ENCODE peak calls at places on chromosomes 7 and 10, in nine cellular contexts. One of them, this sample, is unnamed.

GRCh38 chr7:108347616-108348015 is 108.6 kb downstream of the NRCAM start:
- DNase-seq in uterus: no peak
- DNase-seq in IMR-90: peak; percentile 49
- DNase-seq in stomach: no peak
- DNase-seq in suprapubic skin: no peak
- DNase-seq in gastrocnemius medialis: no peak
- DNase-seq in tibial nerve: no peak
- DNase-seq in A549: peak; percentile 23
- DNase-seq in endothelial cell of umbilical vein: peak; percentile 24
- DNase-seq in this sample: no peak

GRCh38 chr10:48364659-48365405 is 58.4 kb downstream of the MAPK8 start:
- DNase-seq in gastrocnemius medialis: no peak
- DNase-seq in IMR-90: peak; percentile 74
- DNase-seq in A549: peak; percentile 53
- DNase-seq in endothelial cell of umbilical vein: peak; percentile 89
- DNase-seq in suprapubic skin: no peak
- DNase-seq in tibial nerve: no peak
- DNase-seq in uterus: no peak
- DNase-seq in stomach: no peak
- DNase-seq in this sample: peak; percentile 36

GRCh38 chr10:35795131-35795819 is 153.2 kb upstream of the FZD8 start:
- DNase-seq in IMR-90: peak; percentile 64
- DNase-seq in stomach: no peak
- DNase-seq in uterus: no peak
- DNase-seq in endothelial cell of umbilical vein: peak; percentile 60
- DNase-seq in gastrocnemius medialis: no peak
- DNase-seq in suprapubic skin: no peak
- DNase-seq in A549: no peak
- DNase-seq in tibial nerve: no peak
- DNase-seq in this sample: no peak

GRCh38 chr10:16950686-16951681 is 133.8 kb upstream of the RSU1 start:
- DNase-seq in gastrocnemius medialis: no peak
- DNase-seq in uterus: no peak
- DNase-seq in tibial nerve: no peak
- DNase-seq in endothelial cell of umbilical vein: peak; percentile 89
- DNase-seq in IMR-90: peak; percentile 66
- DNase-seq in stomach: no peak
- DNase-seq in A549: peak; percentile 13
- DNase-seq in suprapubic skin: no peak
- DNase-seq in this sample: no peak

GRCh38 chr10:86665868-86666267 is 2.4 kb upstream of the LDB3 start:
- DNase-seq in IMR-90: no peak
- DNase-seq in gastrocnemius medialis: peak; percentile 21
- DNase-seq in suprapubic skin: no peak
- DNase-seq in uterus: no peak
- DNase-seq in endothelial cell of umbilical vein: no peak
- DNase-seq in stomach: no peak
- DNase-seq in A549: no peak
- DNase-seq in tibial nerve: no peak
- DNase-seq in this sample: no peak

GRCh38 chr7:89554209-89554608 is 600.1 kb upstream of the STEAP1 start:
- DNase-seq in stomach: no peak
- DNase-seq in suprapubic skin: no peak
- DNase-seq in gastrocnemius medialis: no peak
- DNase-seq in A549: no peak
- DNase-seq in IMR-90: no peak
- DNase-seq in uterus: no peak
- DNase-seq in tibial nerve: no peak
- DNase-seq in endothelial cell of umbilical vein: no peak
- DNase-seq in this sample: no peak

GRCh38 chr7:68770649-68771048 is 827.6 kb upstream of the AUTS2 start:
- DNase-seq in stomach: no peak
- DNase-seq in tibial nerve: no peak
- DNase-seq in endothelial cell of umbilical vein: no peak
- DNase-seq in A549: no peak
- DNase-seq in uterus: no peak
- DNase-seq in gastrocnemius medialis: no peak
- DNase-seq in IMR-90: no peak
- DNase-seq in suprapubic skin: no peak
- DNase-seq in this sample: no peak

GRCh38 chr7:98870807-98871491 is 1.1 kb upstream of the TMEM130 start:
- DNase-seq in uterus: no peak
- DNase-seq in endothelial cell of umbilical vein: no peak
- DNase-seq in suprapubic skin: peak; percentile 31
- DNase-seq in stomach: no peak
- DNase-seq in IMR-90: no peak
- DNase-seq in A549: no peak
- DNase-seq in tibial nerve: no peak
- DNase-seq in gastrocnemius medialis: no peak
- DNase-seq in this sample: no peak

GRCh38 chr7:91330378-91331295 is 66.4 kb downstream of the FZD1 start:
- DNase-seq in IMR-90: no peak
- DNase-seq in stomach: no peak
- DNase-seq in endothelial cell of umbilical vein: no peak
- DNase-seq in suprapubic skin: no peak
- DNase-seq in tibial nerve: no peak
- DNase-seq in A549: no peak
- DNase-seq in gastrocnemius medialis: peak; percentile 15
- DNase-seq in uterus: no peak
- DNase-seq in this sample: no peak

GRCh38 chr7:91082038-91082437 is 182.2 kb upstream of the FZD1 start:
- DNase-seq in suprapubic skin: no peak
- DNase-seq in uterus: no peak
- DNase-seq in endothelial cell of umbilical vein: no peak
- DNase-seq in A549: no peak
- DNase-seq in IMR-90: peak; percentile 73
- DNase-seq in stomach: no peak
- DNase-seq in tibial nerve: no peak
- DNase-seq in gastrocnemius medialis: no peak
- DNase-seq in this sample: no peak

GRCh38 chr7:28858206-28858605 is 99.9 kb downstream of the TRIL start:
- DNase-seq in IMR-90: peak; percentile 83
- DNase-seq in stomach: no peak
- DNase-seq in endothelial cell of umbilical vein: no peak
- DNase-seq in A549: peak; percentile 12
- DNase-seq in suprapubic skin: no peak
- DNase-seq in tibial nerve: no peak
- DNase-seq in gastrocnemius medialis: no peak
- DNase-seq in uterus: no peak
- DNase-seq in this sample: no peak

GRCh38 chr10:112634096-112634830 is 187.2 kb downstream of the VTI1A start:
- DNase-seq in stomach: no peak
- DNase-seq in endothelial cell of umbilical vein: no peak
- DNase-seq in suprapubic skin: no peak
- DNase-seq in IMR-90: peak; percentile 21
- DNase-seq in tibial nerve: no peak
- DNase-seq in uterus: no peak
- DNase-seq in gastrocnemius medialis: no peak
- DNase-seq in A549: no peak
- DNase-seq in this sample: no peak

GRCh38 chr7:20700491-20701231 is 85.2 kb downstream of the ABCB5 start:
- DNase-seq in stomach: no peak
- DNase-seq in endothelial cell of umbilical vein: no peak
- DNase-seq in gastrocnemius medialis: no peak
- DNase-seq in A549: no peak
- DNase-seq in IMR-90: no peak
- DNase-seq in uterus: no peak
- DNase-seq in suprapubic skin: no peak
- DNase-seq in tibial nerve: no peak
- DNase-seq in this sample: no peak

GRCh38 chr7:50791921-50792341 is 9.2 kb upstream of the GRB10 start:
- DNase-seq in suprapubic skin: no peak
- DNase-seq in gastrocnemius medialis: no peak
- DNase-seq in IMR-90: peak; percentile 38
- DNase-seq in stomach: no peak
- DNase-seq in endothelial cell of umbilical vein: peak; percentile 66
- DNase-seq in A549: peak; percentile 43
- DNase-seq in tibial nerve: no peak
- DNase-seq in uterus: peak; percentile 34
- DNase-seq in this sample: peak; percentile 38

GRCh38 chr10:129773359-129773990 is 190.6 kb downstream of the EBF3 start:
- DNase-seq in A549: no peak
- DNase-seq in gastrocnemius medialis: no peak
- DNase-seq in endothelial cell of umbilical vein: no peak
- DNase-seq in suprapubic skin: peak; percentile 39
- DNase-seq in IMR-90: no peak
- DNase-seq in tibial nerve: no peak
- DNase-seq in stomach: peak; percentile 18
- DNase-seq in uterus: no peak
- DNase-seq in this sample: no peak

GRCh38 chr10:78727728-78728127 is 341.0 kb upstream of the ZMIZ1 start:
- DNase-seq in tibial nerve: no peak
- DNase-seq in stomach: no peak
- DNase-seq in IMR-90: no peak
- DNase-seq in uterus: no peak
- DNase-seq in A549: no peak
- DNase-seq in gastrocnemius medialis: peak; percentile 50
- DNase-seq in suprapubic skin: no peak
- DNase-seq in endothelial cell of umbilical vein: no peak
- DNase-seq in this sample: no peak

GRCh38 chr7:73428697-73429005 is 4.9 kb upstream of the FZD9 start:
- DNase-seq in suprapubic skin: no peak
- DNase-seq in IMR-90: no peak
- DNase-seq in endothelial cell of umbilical vein: no peak
- DNase-seq in A549: no peak
- DNase-seq in tibial nerve: no peak
- DNase-seq in uterus: no peak
- DNase-seq in gastrocnemius medialis: no peak
- DNase-seq in stomach: no peak
- DNase-seq in this sample: no peak

DNA sequence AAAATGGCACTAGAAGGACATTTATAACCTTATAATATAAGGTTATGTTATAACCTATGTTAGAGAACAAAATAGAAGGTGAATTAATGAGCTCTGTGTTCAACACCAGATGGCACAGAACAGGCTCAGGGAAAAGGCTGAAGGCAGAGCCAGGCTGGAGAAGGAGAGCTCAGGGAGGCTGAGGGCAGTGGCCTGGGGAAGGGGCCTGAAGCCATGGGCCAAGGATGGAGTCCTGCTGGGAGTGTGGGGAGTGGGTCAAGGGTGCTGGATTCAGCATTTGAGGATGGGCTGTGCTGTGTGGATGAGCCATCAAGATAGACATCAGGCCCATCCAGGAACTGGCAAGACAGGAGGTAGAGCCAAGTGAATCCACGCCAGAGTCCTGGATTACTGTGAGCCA is 218.8 kb downstream of the ZNF248 start:
- DNase-seq in IMR-90: no peak
- DNase-seq in tibial nerve: no peak
- DNase-seq in uterus: no peak
- DNase-seq in endothelial cell of umbilical vein: no peak
- DNase-seq in A549: no peak
- DNase-seq in gastrocnemius medialis: no peak
- DNase-seq in suprapubic skin: no peak
- DNase-seq in stomach: no peak
- DNase-seq in this sample: no peak
- H3K9me3 ChIP-seq in IMR-90: peaks cover 27% of the 10 kb centered on the region
- H3K9me3 ChIP-seq in tibial nerve: no peaks in the 10 kb centered on the region
- H3K9me3 ChIP-seq in uterus: no peaks in the 10 kb centered on the region
- H3K9me3 ChIP-seq in endothelial cell of umbilical vein: peaks cover 7% of the 10 kb centered on the region
- H3K9me3 ChIP-seq in A549: peaks cover 3% of the 10 kb centered on the region
- H3K9me3 ChIP-seq in gastrocnemius medialis: no peaks in the 10 kb centered on the region
- H3K9me3 ChIP-seq in suprapubic skin: peaks cover 11% of the 10 kb centered on the region
- H3K9me3 ChIP-seq in stomach: peaks cover 67% of the 10 kb centered on the region
- H3K9me3 ChIP-seq in this sample: no peaks in the 10 kb centered on the region

GRCh38 chr7:43584200-43584586 is 1.3 kb downstream of the STK17A start:
- DNase-seq in A549: peak; percentile 58
- DNase-seq in suprapubic skin: no peak
- DNase-seq in uterus: peak; percentile 25
- DNase-seq in tibial nerve: no peak
- DNase-seq in stomach: no peak
- DNase-seq in IMR-90: peak; percentile 71
- DNase-seq in gastrocnemius medialis: peak; percentile 35
- DNase-seq in endothelial cell of umbilical vein: peak; percentile 49
- DNase-seq in this sample: peak; percentile 26
- TF ChIP-seq POLR2A in A549: no peak
- TF ChIP-seq POLR2A in suprapubic skin: no peak
- TF ChIP-seq POLR2A in uterus: no peak
- TF ChIP-seq POLR2A in tibial nerve: no peak
- TF ChIP-seq POLR2A in stomach: no peak
- TF ChIP-seq POLR2A in IMR-90: no peak
- TF ChIP-seq POLR2A in gastrocnemius medialis: no peak
- TF ChIP-seq POLR2A in endothelial cell of umbilical vein: no peak
- TF ChIP-seq POLR2A in this sample: no peak

DNA sequence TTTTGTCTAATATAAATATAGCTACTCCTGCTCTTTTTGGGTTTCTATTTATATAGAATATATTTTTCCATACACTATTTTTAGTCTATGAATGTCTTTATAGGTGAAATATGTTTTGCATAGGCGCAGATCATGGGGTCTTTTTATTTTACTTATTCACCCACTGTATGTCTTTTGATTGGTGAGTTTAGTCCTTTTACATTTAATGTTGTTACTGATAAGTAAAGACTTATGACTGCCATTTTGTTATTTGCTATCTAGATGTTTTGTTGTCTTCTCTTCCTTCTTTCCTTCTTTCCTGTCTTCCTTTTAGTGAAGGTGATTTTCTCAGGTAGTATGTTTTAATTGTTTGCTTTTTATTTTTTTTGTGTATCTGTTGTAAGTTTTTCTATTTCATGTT is 276.8 kb upstream of the CNTNAP2 start:
- DNase-seq in gastrocnemius medialis: no peak
- DNase-seq in uterus: no peak
- DNase-seq in A549: no peak
- DNase-seq in endothelial cell of umbilical vein: no peak
- DNase-seq in tibial nerve: no peak
- DNase-seq in stomach: no peak
- DNase-seq in suprapubic skin: no peak
- DNase-seq in IMR-90: no peak
- DNase-seq in this sample: no peak
- H3K27ac ChIP-seq in gastrocnemius medialis: no peak overlapping the region
- H3K27ac ChIP-seq in uterus: no peak overlapping the region
- H3K27ac ChIP-seq in A549: no peak overlapping the region
- H3K27ac ChIP-seq in endothelial cell of umbilical vein: no peak overlapping the region
- H3K27ac ChIP-seq in tibial nerve: no peak overlapping the region
- H3K27ac ChIP-seq in stomach: no peak overlapping the region
- H3K27ac ChIP-seq in suprapubic skin: no peak overlapping the region
- H3K27ac ChIP-seq in IMR-90: no peak overlapping the region
- H3K27ac ChIP-seq in this sample: no peak overlapping the region

DNA sequence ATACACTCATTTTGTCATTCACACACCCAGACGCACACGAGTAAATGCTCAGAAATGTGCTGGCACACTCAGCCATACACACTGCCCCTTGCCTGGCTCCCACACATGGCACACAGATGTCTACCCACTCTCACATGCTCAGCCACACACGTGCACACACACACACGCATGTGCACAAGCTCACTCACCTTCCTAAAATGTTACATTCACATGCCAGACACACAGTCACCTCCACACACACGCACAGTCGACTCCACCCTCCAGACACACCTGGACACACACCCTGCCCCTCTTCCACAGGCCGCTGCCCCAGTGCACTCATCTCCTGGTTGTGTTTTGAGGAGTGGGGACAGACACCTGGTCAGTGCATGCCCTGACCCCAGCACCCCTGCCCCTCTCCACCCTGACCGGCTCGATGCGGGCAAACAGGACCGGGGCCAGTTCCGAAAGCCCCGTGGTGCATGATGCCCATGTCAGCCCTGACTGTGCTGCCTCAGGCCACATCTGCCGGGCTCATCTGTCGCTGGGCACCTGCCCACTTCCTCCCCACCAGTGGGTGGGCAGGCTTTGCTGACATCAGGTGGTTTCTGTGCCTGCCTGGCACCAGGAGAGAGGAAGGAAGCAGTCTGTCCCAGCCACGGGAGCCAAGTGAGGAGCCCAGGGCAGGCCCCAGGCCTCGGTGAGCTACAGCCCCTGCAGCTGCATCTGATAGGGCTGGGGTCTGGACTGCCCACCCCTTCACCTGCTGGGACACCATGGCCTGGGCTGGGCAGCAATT is 84.9 kb upstream of the ZNF716 start:
- DNase-seq in IMR-90: no peak
- DNase-seq in endothelial cell of umbilical vein: no peak
- DNase-seq in tibial nerve: no peak
- DNase-seq in suprapubic skin: no peak
- DNase-seq in stomach: no peak
- DNase-seq in gastrocnemius medialis: no peak
- DNase-seq in A549: no peak
- DNase-seq in uterus: no peak
- DNase-seq in this sample: no peak
- H3K9me3 ChIP-seq in IMR-90: peaks cover 24% of the 10 kb centered on the region
- H3K9me3 ChIP-seq in endothelial cell of umbilical vein: peaks cover 12% of the 10 kb centered on the region
- H3K9me3 ChIP-seq in tibial nerve: no peaks in the 10 kb centered on the region
- H3K9me3 ChIP-seq in suprapubic skin: peaks cover 23% of the 10 kb centered on the region
- H3K9me3 ChIP-seq in stomach: peaks cover 95% of the 10 kb centered on the region
- H3K9me3 ChIP-seq in gastrocnemius medialis: no peaks in the 10 kb centered on the region
- H3K9me3 ChIP-seq in A549: peaks cover 3% of the 10 kb centered on the region
- H3K9me3 ChIP-seq in uterus: no peaks in the 10 kb centered on the region
- H3K9me3 ChIP-seq in this sample: no peaks in the 10 kb centered on the region